ENCODE peak calls at places on chromosomes 3 and 15, in four cellular contexts. P is H9, T is H1, K is IMR-90. Y is an unnamed sample.
A peak's percentile ranks its signal among the peaks of the same experiment; 100 is the strongest.

GRCh38 chr15:75672646-75673425 is 25.1 kb downstream of the SNX33 start:
- DNase-seq in P (no peak), T (no peak), K (peak; percentile 91), Y (peak; percentile 69)

GRCh38 chr15:62549345-62549970 is 384.4 kb upstream of the C2CD4B start:
- DNase-seq in P (no peak), T (no peak), K (peak; percentile 33), Y (peak; percentile 65)

GRCh38 chr3:141051641-141052569 is 758 bp downstream of the SPSB4 start:
- DNase-seq in P (peak; percentile 66), T (no peak), K (peak; percentile 2), Y (peak; percentile 81)

GRCh38 chr3:140898340-140899180 is 43.1 kb upstream of the SLC25A36 start:
- DNase-seq in P (no peak), T (no peak), K (peak; percentile 87), Y (peak; percentile 73)

GRCh38 chr15:76470691-76471090 is 134.1 kb downstream of the ISL2 start:
- DNase-seq in P (no peak), T (no peak), K (peak; percentile 67), Y (no peak)

GRCh38 chr15:70055601-70056051 is 42.1 kb downstream of the TLE3 start:
- DNase-seq in P (no peak), T (no peak), K (no peak), Y (peak; percentile 69)

GRCh38 chr3:64278631-64279030 is 53.4 kb upstream of the PRICKLE2 start:
- DNase-seq in P (no peak), T (no peak), K (peak; percentile 50), Y (peak; percentile 67)

GRCh38 chr3:187520027-187520945 is 149.9 kb downstream of the SST start:
- DNase-seq in P (no peak), T (no peak), K (no peak), Y (peak; percentile 2)

GRCh38 chr3:171365489-171365888 is 94.7 kb downstream of the TNIK start:
- DNase-seq in P (no peak), T (no peak), K (no peak), Y (no peak)

GRCh38 chr3:147373301-147373700 is 33.0 kb downstream of the ZIC4 start:
- DNase-seq in P (peak; percentile 45), T (no peak), K (no peak), Y (peak; percentile 80)

GRCh38 chr3:121998030-121998580 is 23.9 kb downstream of the ILDR1 start:
- DNase-seq in P (no peak), T (no peak), K (peak; percentile 56), Y (no peak)

GRCh38 chr3:46559030-46559704 is 6.9 kb downstream of the LRRC2 start:
- DNase-seq in P (no peak), T (no peak), K (peak; percentile 33), Y (no peak)

GRCh38 chr3:154571827-154572226 is 141.8 kb upstream of the GPR149 start:
- DNase-seq in P (no peak), T (no peak), K (no peak), Y (no peak)

GRCh38 chr3:69306239-69307185 is 79.4 kb downstream of the FRMD4B start:
- DNase-seq in P (peak; percentile 69), T (no peak), K (peak; percentile 83), Y (peak; percentile 86)

GRCh38 chr15:62870216-62870615 is 172.3 kb upstream of the TPM1 start:
- DNase-seq in P (no peak), T (no peak), K (no peak), Y (no peak)

DNA sequence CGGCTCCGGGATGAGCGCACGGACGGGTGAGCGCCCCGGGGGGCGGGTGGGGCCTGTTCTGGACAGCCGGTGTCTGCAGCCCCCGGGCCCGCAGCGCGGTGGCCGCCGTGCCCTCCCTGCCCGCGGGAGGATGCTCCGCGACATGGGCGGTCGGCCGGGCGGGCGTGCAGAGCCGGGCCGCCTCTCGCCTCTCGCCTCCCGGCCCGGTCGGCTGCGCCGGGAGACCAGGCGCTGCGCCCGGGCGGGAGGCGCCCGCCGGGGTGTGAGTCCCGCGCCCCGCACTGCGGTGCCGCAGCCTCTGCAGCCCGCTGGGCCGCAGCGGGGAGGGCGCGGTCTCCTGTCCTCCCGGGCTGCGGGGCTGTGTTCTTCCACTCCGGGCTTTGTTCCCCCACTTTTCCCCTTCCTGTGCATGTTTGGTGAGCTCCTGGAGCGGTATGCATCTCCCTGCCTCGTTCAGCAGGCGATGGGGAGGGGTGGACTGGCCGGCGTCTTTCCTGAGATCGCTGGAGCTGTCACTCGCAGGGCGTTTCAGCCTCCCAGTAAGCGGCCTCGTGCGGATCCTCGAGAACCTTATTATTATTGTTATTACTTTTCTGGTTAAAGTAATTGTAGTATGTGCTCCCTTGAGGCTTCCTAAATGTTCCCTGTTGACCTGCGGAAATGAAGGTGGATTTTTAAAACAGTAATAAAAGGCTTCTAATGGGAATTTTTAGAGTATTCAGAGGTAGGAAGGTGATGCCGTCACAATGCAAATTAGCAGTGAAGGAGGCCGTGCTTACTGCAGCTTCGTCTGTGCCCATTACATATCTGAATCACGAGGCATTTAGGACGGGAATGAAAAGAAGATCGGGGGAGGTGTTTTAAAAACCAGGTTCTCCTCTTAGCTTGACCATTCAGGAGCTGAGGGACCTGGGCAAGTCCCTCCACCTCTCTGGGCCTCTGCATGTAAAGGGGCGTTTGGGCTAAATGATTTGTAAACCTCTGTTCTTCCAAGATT is 588 bp downstream of the TMOD2 start:
- DNase-seq in P (peak; percentile 50), T (no peak), K (peak; percentile 34), Y (peak; percentile 63)
- H4K8ac ChIP-seq in P (no peak overlapping the region), T (no peak overlapping the region), K (no peak overlapping the region), Y (no peak overlapping the region)

DNA sequence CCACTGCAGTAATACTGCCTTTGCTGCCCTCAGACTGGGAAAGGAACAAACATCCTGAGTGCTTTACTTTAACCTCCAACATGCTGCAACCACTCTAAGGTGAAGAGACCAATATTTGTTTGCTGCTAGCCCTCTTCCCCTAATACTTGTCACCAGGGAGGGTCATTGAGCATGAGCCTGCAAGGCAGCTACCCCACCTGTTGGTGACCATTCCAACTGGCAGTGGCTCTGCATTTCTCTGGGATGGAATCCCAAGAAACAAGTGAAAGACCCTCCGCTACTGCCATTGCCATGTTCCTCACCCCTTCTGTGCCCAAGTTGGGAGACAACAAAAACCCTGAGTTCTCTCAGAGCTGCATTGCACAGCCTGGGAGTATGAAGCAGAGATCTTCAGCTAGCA is 462.7 kb downstream of the ZBBX start:
- DNase-seq in P (peak; percentile 28), T (no peak), K (no peak), Y (no peak)
- H3K56ac ChIP-seq in P (no peak overlapping the region), T (no peak overlapping the region), K (no peak overlapping the region), Y (no peak overlapping the region)

GRCh38 chr15:31128919-31129768 is 27.6 kb upstream of the TRPM1 start:
- DNase-seq in P (peak; percentile 76), T (peak; percentile 47), K (peak; percentile 57), Y (peak; percentile 65)
- H2BK5ac ChIP-seq in P (no peak overlapping the region), T (no peak overlapping the region), K (no peak overlapping the region), Y (no peak overlapping the region)

GRCh38 chr3:38137615-38138346 is 680 bp upstream of the MYD88 start:
- DNase-seq in P (peak; percentile 65), T (no peak), K (no peak), Y (peak; percentile 72)
- H4K8ac ChIP-seq in P (no peak overlapping the region), T (peak overlapping the region; percentile 96), K (peak overlapping the region; percentile 97), Y (no peak overlapping the region)

DNA sequence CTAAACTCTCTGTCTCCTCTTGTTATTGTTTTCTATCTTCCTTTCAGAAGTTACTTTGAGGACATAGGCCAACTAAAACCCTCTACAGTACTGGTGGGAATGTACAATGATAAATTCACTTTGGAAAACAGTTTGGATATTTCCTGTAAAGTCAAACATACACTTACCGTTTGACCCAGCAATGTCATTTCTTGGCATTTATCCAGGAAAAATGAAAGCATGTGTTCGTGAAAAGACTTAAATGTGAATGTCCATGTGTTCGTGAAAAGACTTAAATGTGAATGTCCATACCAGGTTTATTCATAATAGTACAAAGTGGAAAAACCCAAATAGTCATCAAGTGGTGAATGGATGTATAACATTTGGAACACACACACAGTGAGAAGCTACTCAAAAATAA is 361.5 kb upstream of the DPH6 start:
- DNase-seq in P (no peak), T (no peak), K (peak; percentile 23), Y (no peak)
- H3K56ac ChIP-seq in P (no peak overlapping the region), T (no peak overlapping the region), K (no peak overlapping the region), Y (no peak overlapping the region)

GRCh38 chr3:4125576-4125975 is 177.6 kb upstream of the SETMAR start:
- DNase-seq in P (no peak), T (no peak), K (no peak), Y (no peak)
- H2BK5ac ChIP-seq in P (no peak overlapping the region), T (no peak overlapping the region), K (no peak overlapping the region), Y (no peak overlapping the region)

DNA sequence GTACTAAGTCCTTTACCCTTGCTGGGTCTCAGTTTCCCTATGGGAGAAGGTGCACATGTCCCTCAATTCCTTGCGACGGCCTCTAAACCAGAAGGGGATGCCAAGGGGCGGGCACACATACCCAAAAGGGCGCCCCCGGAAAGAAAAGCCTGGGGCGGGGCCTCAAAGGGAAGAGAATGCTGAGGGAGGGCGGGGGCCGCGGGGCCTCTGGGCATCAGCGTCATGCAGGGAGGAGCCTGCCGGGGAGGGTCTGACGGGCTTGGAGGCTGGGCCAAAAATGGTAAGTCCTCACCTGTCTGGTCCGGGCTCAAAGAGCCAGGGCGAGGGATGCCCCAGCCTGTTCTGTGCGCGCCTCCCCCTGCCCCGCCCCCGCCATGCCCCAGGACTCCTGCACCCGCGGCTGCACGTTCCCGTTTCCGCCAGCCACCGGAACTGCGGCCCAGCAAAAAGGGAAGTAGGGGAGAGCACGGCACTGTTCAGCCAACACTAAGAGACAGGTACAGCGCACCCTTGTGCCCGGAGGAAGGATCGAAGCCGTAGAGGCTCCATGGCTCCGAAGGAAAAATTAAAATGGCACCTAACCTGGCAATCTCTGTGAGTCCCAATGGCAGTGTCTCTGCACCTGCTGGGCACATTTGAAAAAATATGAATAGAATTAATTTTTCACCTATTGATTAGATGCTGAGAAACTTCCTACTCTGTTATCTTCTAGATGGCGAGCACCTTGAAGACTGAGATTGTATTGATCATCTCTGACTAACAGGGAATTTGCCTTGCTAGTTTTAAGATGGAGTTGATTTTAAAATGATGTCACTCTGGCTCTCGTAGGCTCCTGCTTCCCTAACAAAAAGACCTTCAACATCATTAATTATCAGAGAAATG is at the start of gene DET1:
- DNase-seq in P (peak; percentile 99), T (peak; percentile 91), K (peak; percentile 94), Y (peak; percentile 99)
- H4K8ac ChIP-seq in P (no peak within 1 kb of the TSS), T (no peak within 1 kb of the TSS), K (peak within 1 kb of the TSS; percentile 100), Y (no peak within 1 kb of the TSS)

GRCh38 chr3:3259181-3259580 is 79.7 kb upstream of the CRBN start:
- DNase-seq in P (no peak), T (no peak), K (no peak), Y (no peak)

GRCh38 chr3:3260870-3261269 is 81.4 kb upstream of the CRBN start:
- DNase-seq in P (no peak), T (no peak), K (no peak), Y (no peak)

DNA sequence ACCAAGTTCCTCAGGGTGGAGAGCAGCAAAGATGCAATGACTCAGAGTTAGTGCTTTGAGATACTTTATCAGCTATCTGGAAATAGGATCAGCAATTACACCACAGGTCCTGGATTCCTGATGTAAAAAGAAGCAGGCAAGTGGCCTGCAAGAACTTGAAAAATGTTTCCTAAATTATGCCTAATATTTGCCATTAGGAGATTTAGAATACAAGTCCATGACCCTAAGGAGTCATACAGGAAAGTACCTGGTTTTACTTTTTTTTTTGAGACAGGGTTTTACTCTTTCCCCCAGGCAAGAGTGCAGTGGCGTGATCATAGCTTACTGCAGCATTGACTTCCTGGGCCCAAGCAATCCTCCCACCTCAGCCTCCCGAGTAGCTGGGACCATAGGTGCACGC is 78.8 kb upstream of the CRBN start:
- DNase-seq in P (no peak), T (no peak), K (no peak), Y (no peak)
- H3K56ac ChIP-seq in P (no peak overlapping the region), T (no peak overlapping the region), K (no peak overlapping the region), Y (no peak overlapping the region)

Y was measured in mesendoderm.